ENCODE peak calls at places on chromosomes 11 and 22, in eight cellular contexts. P is endodermal cell, B is lower lobe of right lung, K is K562, Z is fibroblast of lung, E is mesendoderm, X is breast epithelium, S is sigmoid colon. U is an unnamed sample.
A peak's percentile ranks its signal among the peaks of the same experiment; 100 is the strongest.

GRCh38 chr22:40714514-40714966 is 35.3 kb downstream of the MCHR1 start:
- DNase-seq in P (peak; percentile 83), B (no peak), K (no peak), Z (peak; percentile 45), E (peak; percentile 73), X (no peak), S (no peak), U (peak; percentile 98)

GRCh38 chr11:124875943-124876817 is 10.9 kb downstream of the ROBO3 start:
- DNase-seq in P (peak; percentile 97), B (peak; percentile 89), K (peak; percentile 88), Z (peak; percentile 97), E (peak; percentile 97), X (peak; percentile 77), S (peak; percentile 95), U (no peak)

GRCh38 chr22:45341503-45341902 is 31.8 kb downstream of the FAM118A start:
- DNase-seq in P (no peak), B (no peak), K (no peak), Z (no peak), E (no peak), X (no peak), S (no peak), U (no peak)

GRCh38 chr22:46195487-46196165 is 45.3 kb downstream of the PPARA start:
- DNase-seq in P (no peak), B (no peak), K (no peak), Z (peak; percentile 43), E (no peak), X (no peak), S (no peak), U (no peak)

GRCh38 chr11:35593143-35593542 is 25.1 kb upstream of the FJX1 start:
- DNase-seq in P (no peak), B (no peak), K (no peak), Z (peak; percentile 89), E (peak; percentile 61), X (no peak), S (no peak), U (peak; percentile 75)

GRCh38 chr22:37059876-37060449 is 8.4 kb downstream of the KCTD17 start:
- DNase-seq in P (no peak), B (no peak), K (no peak), Z (no peak), E (no peak), X (no peak), S (no peak), U (no peak)

GRCh38 chr11:125402436-125402835 is 93.6 kb downstream of the FEZ1 start:
- DNase-seq in P (no peak), B (no peak), K (no peak), Z (peak; percentile 59), E (no peak), X (peak; percentile 15), S (no peak), U (no peak)

GRCh38 chr22:42683599-42684283 is 34.5 kb upstream of the CYB5R3 start:
- DNase-seq in P (no peak), B (no peak), K (no peak), Z (peak; percentile 57), E (no peak), X (no peak), S (peak; percentile 96), U (no peak)

GRCh38 chr11:72245232-72245816 is 1.3 kb upstream of the PHOX2A start:
- DNase-seq in P (peak; percentile 52), B (no peak), K (no peak), Z (no peak), E (no peak), X (no peak), S (no peak), U (no peak)

GRCh38 chr11:62147545-62147944 is 23.7 kb downstream of the INCENP start:
- DNase-seq in P (peak; percentile 48), B (peak; percentile 21), K (no peak), Z (no peak), E (no peak), X (no peak), S (no peak), U (no peak)

GRCh38 chr11:34866375-34866774 is 49.8 kb downstream of the APIP start:
- DNase-seq in P (no peak), B (no peak), K (no peak), Z (peak; percentile 91), E (no peak), X (no peak), S (no peak), U (no peak)

GRCh38 chr11:67248653-67249052 is 17.6 kb upstream of the GRK2 start:
- DNase-seq in P (no peak), B (peak; percentile 78), K (no peak), Z (peak; percentile 26), E (peak; percentile 37), X (peak; percentile 93), S (no peak), U (peak; percentile 98)
- H3K36me3 ChIP-seq in P (peaks cover 97% of the 10 kb centered on the region), B (peaks cover 100% of the 10 kb centered on the region), K (peaks cover 98% of the 10 kb centered on the region), Z (peaks cover 33% of the 10 kb centered on the region), E (peaks cover 34% of the 10 kb centered on the region), X (no peaks in the 10 kb centered on the region), S (peaks cover 44% of the 10 kb centered on the region), U (peaks cover 85% of the 10 kb centered on the region)

DNA sequence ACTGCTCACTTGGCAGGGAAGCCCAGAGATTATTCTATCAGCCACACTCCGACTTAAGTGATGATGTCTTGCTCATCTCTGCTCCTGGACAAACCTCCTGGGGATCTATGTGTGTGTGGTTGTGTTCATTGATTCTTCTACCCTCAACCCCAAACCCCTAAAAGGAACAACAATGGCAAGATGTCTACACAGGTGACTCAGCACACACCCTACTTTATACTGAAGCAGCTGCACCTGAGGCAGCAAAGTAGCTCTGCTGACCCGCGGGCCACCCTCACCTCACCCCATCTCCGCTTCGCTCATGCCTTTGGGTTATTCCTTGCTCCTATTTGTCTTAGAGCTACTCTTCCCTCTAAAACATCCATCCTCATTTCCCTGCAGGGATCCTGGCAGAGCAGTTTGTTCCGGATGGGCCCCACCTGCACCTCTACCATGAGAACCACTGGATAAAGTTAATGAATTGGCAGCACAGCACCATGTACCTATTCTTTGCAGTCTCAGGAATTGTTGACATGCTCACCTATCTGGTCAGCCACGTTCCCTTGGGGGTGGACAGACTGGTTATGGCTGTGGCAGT is 38.7 kb downstream of the TMEM45B start:
- DNase-seq in P (no peak), B (no peak), K (no peak), Z (no peak), E (no peak), X (no peak), S (no peak), U (peak; percentile 75)
- H3K27ac ChIP-seq in P (no peak overlapping the region), B (no peak overlapping the region), K (no peak overlapping the region), Z (no peak overlapping the region), E (no peak overlapping the region), X (peak overlapping the region; percentile 78), S (no peak overlapping the region), U (peak overlapping the region; percentile 87)

GRCh38 chr11:47857485-47858168 is 9.5 kb upstream of the NUP160 start:
- DNase-seq in P (no peak), B (no peak), K (no peak), Z (no peak), E (no peak), X (no peak), S (no peak), U (no peak)
- H3K4me3 ChIP-seq in P (no peak overlapping the region), B (no peak overlapping the region), K (no peak overlapping the region), Z (no peak overlapping the region), E (no peak overlapping the region), X (no peak overlapping the region), S (no peak overlapping the region), U (no peak overlapping the region)

GRCh38 chr22:20764053-20764720 is 9.7 kb upstream of the SERPIND1 start:
- DNase-seq in P (no peak), B (no peak), K (no peak), Z (no peak), E (no peak), X (no peak), S (no peak), U (no peak)
- H3K36me3 ChIP-seq in P (peaks cover 33% of the 10 kb centered on the region), B (peaks cover 74% of the 10 kb centered on the region), K (peaks cover 61% of the 10 kb centered on the region), Z (peaks cover 8% of the 10 kb centered on the region), E (peaks cover 4% of the 10 kb centered on the region), X (peaks cover 5% of the 10 kb centered on the region), S (peaks cover 17% of the 10 kb centered on the region), U (peaks cover 2% of the 10 kb centered on the region)

DNA sequence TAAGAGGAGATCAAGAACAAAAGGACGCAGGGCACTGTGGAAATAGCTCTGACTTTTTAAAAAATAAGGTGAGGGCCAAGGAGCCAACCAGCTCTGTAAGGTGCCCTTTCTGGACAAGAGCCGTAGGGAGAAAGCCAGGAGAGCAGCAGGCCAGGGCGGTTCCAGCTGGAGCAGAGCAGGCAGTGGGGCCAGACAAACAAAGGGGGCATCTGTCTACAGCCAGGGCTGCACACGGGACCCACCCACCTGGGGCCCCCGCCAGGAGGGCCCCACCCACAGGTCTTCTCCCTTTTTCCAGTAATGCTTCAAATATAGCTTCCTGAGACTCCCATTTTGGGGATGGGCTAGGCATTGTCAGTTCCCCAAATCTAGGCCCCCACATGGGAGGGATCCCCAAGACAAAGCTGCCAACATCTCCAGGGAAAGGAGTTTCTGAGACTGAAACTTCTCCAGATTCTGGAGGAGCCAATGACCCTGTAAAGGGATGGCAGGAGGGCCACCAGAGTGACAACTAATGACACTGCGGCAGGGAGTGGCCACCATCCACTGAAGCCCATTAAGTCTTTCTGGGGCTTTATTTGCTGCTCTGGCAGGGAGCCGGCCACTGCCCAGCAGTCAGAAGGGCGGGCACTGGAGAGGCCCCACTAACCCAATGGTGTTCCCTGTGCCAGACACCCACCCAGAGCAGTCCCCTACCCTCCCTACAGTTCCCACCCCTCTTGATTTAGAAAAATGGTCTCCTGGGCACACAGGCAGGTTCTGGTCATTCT is 1.9 kb downstream of the ZFTA start:
- DNase-seq in P (no peak), B (no peak), K (no peak), Z (no peak), E (no peak), X (no peak), S (no peak), U (no peak)
- H3K27ac ChIP-seq in P (peak overlapping the region; percentile 92), B (no peak overlapping the region), K (no peak overlapping the region), Z (no peak overlapping the region), E (peak overlapping the region; percentile 11), X (peak overlapping the region; percentile 88), S (peak overlapping the region; percentile 93), U (no peak overlapping the region)

GRCh38 chr11:13318498-13319295 is 41.1 kb downstream of the BMAL1 start:
- DNase-seq in P (no peak), B (no peak), K (no peak), Z (no peak), E (no peak), X (no peak), S (no peak), U (no peak)
- H3K4me3 ChIP-seq in P (no peak overlapping the region), B (no peak overlapping the region), K (no peak overlapping the region), Z (no peak overlapping the region), E (no peak overlapping the region), X (no peak overlapping the region), S (no peak overlapping the region), U (no peak overlapping the region)

U was measured in PC-9.